ENCODE peak calls at places on chromosomes 11 and 22, in five cellular contexts. A is heart right ventricle, B is H9, J is GM23338, G is suprapubic skin. N is an unnamed sample. For H3K27me3, the result is how much of the 10 kb centered on the place peaks cover.

GRCh38 chr22:36143066-36143815 is 17.3 kb downstream of the APOL3 start:
- DNase-seq in A (no peak), B (no peak), J (no peak), G (no peak), N (no peak)

GRCh38 chr11:95418916-95419315 is 187.9 kb upstream of the SESN3 start:
- DNase-seq in A (no peak), B (no peak), J (no peak), G (no peak), N (no peak)

GRCh38 chr11:15800121-15800800 is 556.1 kb downstream of the SOX6 start:
- DNase-seq in A (peak), B (no peak), J (no peak), G (no peak), N (peak)

GRCh38 chr11:130698174-130698573 is 218.1 kb downstream of the SNX19 start:
- DNase-seq in A (no peak), B (no peak), J (no peak), G (no peak), N (no peak)

GRCh38 chr22:48182896-48183805 is 1420.7 kb downstream of the TBC1D22A start:
- DNase-seq in A (no peak), B (peak), J (no peak), G (no peak), N (no peak)

GRCh38 chr11:82722236-82722635 is 11.4 kb downstream of the FAM181B start:
- DNase-seq in A (no peak), B (no peak), J (no peak), G (no peak), N (no peak)

GRCh38 chr22:27726344-27726725 is 75.2 kb downstream of the MN1 start:
- DNase-seq in A (no peak), B (no peak), J (no peak), G (no peak), N (no peak)

GRCh38 chr22:25166266-25167056 is 33.2 kb upstream of the CRYBB3 start:
- DNase-seq in A (no peak), B (no peak), J (no peak), G (no peak), N (no peak)

GRCh38 chr22:20015971-20016733 is 471 bp downstream of the ARVCF start:
- DNase-seq in A (peak), B (peak), J (peak), G (no peak), N (no peak)

GRCh38 chr11:85627332-85627997 is at the start of gene DLG2:
- DNase-seq in A (peak), B (no peak), J (peak), G (no peak), N (no peak)

GRCh38 chr11:22635689-22636088 is 10.1 kb upstream of the FANCF start:
- DNase-seq in A (no peak), B (peak), J (peak), G (no peak), N (no peak)

GRCh38 chr11:22634897-22635629 is 9.4 kb upstream of the FANCF start:
- DNase-seq in A (peak), B (peak), J (peak), G (no peak), N (no peak)

DNA sequence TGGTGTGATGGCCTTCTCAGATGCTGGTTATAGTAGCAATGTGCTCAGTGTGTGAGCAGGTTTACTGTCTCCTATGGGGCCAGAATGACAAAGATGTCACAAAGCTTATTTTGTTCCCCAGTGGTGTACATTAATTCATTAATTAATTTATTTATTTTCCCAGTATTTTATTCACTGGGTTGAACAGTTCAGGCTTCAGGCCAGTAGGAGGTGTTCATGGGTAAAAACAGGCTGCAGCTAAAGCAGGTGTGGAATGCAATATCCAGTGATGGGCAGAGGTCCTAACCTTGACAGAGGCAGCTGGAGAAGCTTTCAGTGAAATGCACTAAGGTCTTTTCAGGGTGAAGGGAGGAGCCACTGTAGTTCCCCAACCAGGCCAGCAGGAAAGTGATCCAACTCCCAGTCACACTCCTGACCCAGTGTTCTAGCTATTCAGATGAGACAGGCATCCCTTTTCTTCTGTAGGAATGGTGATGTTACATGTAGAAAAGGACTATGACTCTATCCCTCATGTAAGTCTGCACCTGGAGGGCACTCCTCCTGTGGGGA is 7.8 kb upstream of the FANCF start:
- DNase-seq in A (no peak), B (peak), J (peak), G (no peak), N (no peak)
- TF ChIP-seq CTCF in A (no peak), B (peak), J (peak), G (no peak), N (no peak)

GRCh38 chr22:23365961-23366360 is 185.7 kb downstream of the BCR start:
- DNase-seq in A (no peak), B (no peak), J (no peak), G (no peak), N (no peak)
- H3K27me3 ChIP-seq in A (under half), B (half or more), J (half or more), G (under half), N (under half)

GRCh38 chr11:61830318-61831105 is 2.4 kb downstream of the FADS2 start:
- DNase-seq in A (no peak), B (no peak), J (no peak), G (no peak), N (no peak)

GRCh38 chr11:61827573-61828378 is at the start of gene FADS2:
- DNase-seq in A (peak), B (peak), J (peak), G (peak), N (peak)

GRCh38 chr11:61829806-61830205 is 1.7 kb downstream of the FADS2 start:
- DNase-seq in A (no peak), B (no peak), J (no peak), G (no peak), N (no peak)

GRCh38 chr11:61828379-61828628 is 204 bp downstream of the FADS2 start:
- DNase-seq in A (no peak), B (no peak), J (no peak), G (no peak), N (no peak)

DNA sequence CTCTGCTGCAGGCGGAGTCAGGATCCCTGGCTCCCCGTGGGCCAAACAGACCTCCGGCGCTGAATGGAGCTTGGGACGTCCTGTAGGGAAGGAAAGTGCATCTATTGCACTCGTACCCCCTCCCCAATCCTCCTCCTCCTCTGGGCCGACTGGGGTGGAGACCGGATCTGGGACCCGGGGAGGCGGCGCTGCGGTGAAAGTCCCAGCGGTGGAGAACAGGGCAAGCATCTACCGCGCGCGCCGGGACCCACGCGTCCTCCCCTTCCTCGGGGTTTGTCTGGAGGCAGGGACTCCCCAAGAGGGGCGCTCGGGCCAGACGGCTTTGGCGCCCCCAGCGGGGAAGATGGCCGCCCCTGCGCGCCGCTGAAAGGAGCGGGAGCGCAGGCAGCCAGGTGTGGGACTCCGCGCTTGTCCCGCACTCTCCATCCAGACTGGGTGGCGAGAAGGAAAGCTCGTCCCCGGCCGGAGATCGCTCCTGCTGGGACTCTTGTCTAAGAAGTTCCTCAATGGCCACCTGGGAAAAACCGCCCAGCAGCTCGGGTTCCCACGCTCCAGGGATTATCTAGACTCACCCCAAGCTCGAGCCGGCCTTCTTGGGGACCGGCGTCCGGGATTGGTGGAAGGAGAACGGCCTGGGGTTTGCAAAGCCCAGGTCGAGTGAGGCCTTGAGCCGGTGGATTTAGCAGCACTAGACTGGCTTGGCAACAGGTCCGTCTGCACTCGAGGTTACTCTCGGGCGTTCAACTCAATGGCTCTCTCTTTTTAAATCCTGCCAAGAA is 718 bp downstream of the FADS2 start:
- DNase-seq in A (peak), B (peak), J (peak), G (no peak), N (peak)
- TF ChIP-seq CTCF in A (peak), B (peak), J (peak), G (peak), N (peak)

DNA sequence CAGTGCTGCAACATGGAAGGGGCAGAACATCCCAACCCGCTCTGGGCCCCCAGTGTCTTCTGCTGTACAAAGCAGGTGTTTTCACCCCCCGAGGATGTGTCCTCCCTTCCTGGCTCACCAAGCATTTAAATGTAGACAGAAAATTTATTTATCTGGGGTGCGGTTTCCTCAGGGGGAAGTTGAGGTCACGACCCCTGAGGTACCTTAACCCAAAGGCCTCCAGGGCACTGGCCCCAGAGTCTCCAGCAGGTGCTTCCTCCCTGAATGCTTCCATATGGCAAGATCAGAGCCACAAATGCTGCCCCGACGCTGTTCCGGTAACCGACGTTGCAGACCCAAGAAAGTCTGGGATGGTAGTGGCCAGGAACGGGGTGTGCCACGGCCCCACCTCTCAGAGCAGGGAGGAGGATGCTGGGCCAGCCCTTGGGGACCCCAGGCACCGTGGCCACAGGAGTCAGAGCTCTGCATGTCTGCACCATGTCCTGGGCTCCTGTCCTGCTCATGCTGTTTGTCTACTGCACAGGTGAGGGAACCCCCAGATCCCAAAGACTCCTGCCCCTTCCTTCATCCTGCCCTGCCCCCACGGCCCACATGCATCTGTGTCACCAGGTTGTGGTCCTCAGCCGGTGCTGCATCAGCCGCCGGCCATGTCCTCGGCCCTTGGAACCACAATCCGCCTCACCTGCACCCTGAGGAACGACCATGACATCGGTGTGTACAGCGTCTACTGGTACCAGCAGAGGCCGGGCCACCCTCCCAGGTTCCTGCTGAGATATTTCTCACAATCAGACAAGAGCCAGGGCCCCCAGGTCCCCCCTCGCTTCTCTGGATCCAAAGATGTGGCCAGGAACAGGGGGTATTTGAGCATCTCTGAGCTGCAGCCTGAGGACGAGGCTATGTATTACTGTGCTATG is at the start of gene VPREB1:
- DNase-seq in A (no peak), B (no peak), J (no peak), G (no peak), N (no peak)
- H3K27me3 ChIP-seq in A (half or more), B (half or more), J (half or more), G (under half), N (under half)

GRCh38 chr11:133948711-133949110 is 8.1 kb downstream of the IGSF9B start:
- DNase-seq in A (no peak), B (no peak), J (no peak), G (no peak), N (no peak)

GRCh38 chr11:133945087-133945974 is 11.4 kb downstream of the IGSF9B start:
- DNase-seq in A (peak), B (no peak), J (no peak), G (no peak), N (no peak)

GRCh38 chr11:133946541-133947297 is 10.0 kb downstream of the IGSF9B start:
- DNase-seq in A (peak), B (no peak), J (peak), G (no peak), N (peak)

GRCh38 chr11:133946018-133946417 is 10.8 kb downstream of the IGSF9B start:
- DNase-seq in A (no peak), B (no peak), J (no peak), G (no peak), N (no peak)

GRCh38 chr11:133947298-133947905 is 9.4 kb downstream of the IGSF9B start:
- DNase-seq in A (peak), B (peak), J (peak), G (no peak), N (peak)
- TF ChIP-seq CTCF in A (peak), B (peak), J (peak), G (peak), N (peak)

DNA sequence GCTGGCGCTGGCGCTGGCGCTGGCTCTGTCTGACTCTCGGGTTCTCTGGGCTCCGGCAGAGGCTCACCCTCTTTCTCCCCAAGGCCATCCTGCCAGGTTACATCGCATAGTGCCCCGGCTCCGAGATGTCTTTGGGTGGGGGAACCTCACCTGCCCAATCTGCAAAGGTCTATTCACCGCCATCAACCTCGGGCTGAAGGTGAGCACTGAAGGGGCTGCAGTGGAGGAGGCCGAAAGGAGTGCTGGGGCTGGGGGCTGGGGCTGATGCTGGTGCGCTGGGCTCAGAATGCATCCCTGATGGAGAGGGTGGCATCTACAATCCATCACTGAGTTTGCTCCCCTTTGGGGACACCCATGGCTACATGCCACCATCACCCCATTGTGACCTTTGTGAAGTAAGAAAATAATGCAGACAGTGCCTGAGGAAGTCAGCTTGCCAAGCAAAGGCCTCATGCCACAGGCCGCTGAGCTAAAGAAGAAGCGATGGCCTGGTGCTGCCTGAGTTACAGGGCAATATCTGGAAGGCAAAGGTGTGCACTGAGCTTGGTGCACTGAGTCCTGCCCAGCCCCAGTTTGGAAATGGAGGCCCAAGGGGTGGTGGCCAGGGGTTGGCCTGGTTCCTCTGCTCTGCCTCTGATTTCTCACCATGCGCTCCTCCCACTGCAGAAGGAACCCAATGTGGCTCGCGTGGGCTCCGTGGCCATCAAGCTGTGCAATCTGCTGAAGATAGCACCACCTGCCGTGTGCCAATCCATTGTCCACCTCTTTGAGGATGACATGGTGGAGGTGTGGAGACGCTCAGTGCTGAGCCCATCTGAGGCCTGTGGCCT is 659 bp downstream of the SMPD1 start:
- DNase-seq in A (no peak), B (no peak), J (no peak), G (no peak), N (no peak)
- H3K27me3 ChIP-seq in A (under half), B (under half), J (under half), G (under half), N (under half)

GRCh38 chr11:102794382-102794781 is 3.6 kb downstream of the MMP1 start:
- DNase-seq in A (no peak), B (peak), J (peak), G (no peak), N (no peak)
- TF ChIP-seq CTCF in A (no peak), B (peak), J (peak), G (no peak), N (no peak)

GRCh38 chr11:76208829-76209670 is 2.7 kb upstream of the WNT11 start:
- DNase-seq in A (peak), B (peak), J (peak), G (peak), N (no peak)
- H3K27me3 ChIP-seq in A (under half), B (half or more), J (half or more), G (half or more), N (under half)

GRCh38 chr11:4098026-4098621 is 3.5 kb downstream of the RRM1 start:
- DNase-seq in A (no peak), B (no peak), J (no peak), G (no peak), N (no peak)

GRCh38 chr11:4094348-4095291 is at the start of gene RRM1:
- DNase-seq in A (peak), B (peak), J (peak), G (peak), N (peak)

GRCh38 chr11:4093519-4094347 is 866 bp upstream of the RRM1 start:
- DNase-seq in A (no peak), B (no peak), J (no peak), G (no peak), N (no peak)

GRCh38 chr11:4092031-4092430 is 2.6 kb upstream of the RRM1 start:
- DNase-seq in A (no peak), B (no peak), J (no peak), G (no peak), N (no peak)

GRCh38 chr11:4095509-4096230 is 1.1 kb downstream of the RRM1 start:
- DNase-seq in A (no peak), B (no peak), J (no peak), G (no peak), N (no peak)
- TF ChIP-seq CTCF in A (no peak), B (no peak), J (no peak), G (no peak), N (no peak)

N was measured in dorsolateral prefrontal cortex.